ENCODE peak calls at places on chromosomes 16 and 17, in eight cellular contexts. One of them, this sample, is unnamed.

GRCh38 chr17:80647746-80648145 is 103.1 kb downstream of the RPTOR start:
- DNase-seq in testis: no peak
- DNase-seq in epithelial cell of esophagus: peak
- DNase-seq in GM12878: no peak
- DNase-seq in cardiac fibroblast: peak
- DNase-seq in RWPE2: no peak
- DNase-seq in uterus: no peak
- DNase-seq in pancreas: no peak
- DNase-seq in this sample: peak

GRCh38 chr17:76791053-76791980 is 53.4 kb downstream of the MFSD11 start:
- DNase-seq in GM12878: peak
- DNase-seq in pancreas: peak
- DNase-seq in RWPE2: no peak
- DNase-seq in uterus: peak
- DNase-seq in cardiac fibroblast: peak
- DNase-seq in testis: no peak
- DNase-seq in epithelial cell of esophagus: peak
- DNase-seq in this sample: peak

GRCh38 chr16:74724820-74725549 is 24.3 kb upstream of the MLKL start:
- DNase-seq in GM12878: no peak
- DNase-seq in cardiac fibroblast: peak
- DNase-seq in pancreas: peak
- DNase-seq in epithelial cell of esophagus: peak
- DNase-seq in uterus: no peak
- DNase-seq in RWPE2: no peak
- DNase-seq in testis: no peak
- DNase-seq in this sample: no peak

GRCh38 chr16:54750249-54750648 is 180.4 kb upstream of the IRX5 start:
- DNase-seq in pancreas: no peak
- DNase-seq in RWPE2: no peak
- DNase-seq in cardiac fibroblast: no peak
- DNase-seq in epithelial cell of esophagus: no peak
- DNase-seq in GM12878: no peak
- DNase-seq in testis: no peak
- DNase-seq in uterus: no peak
- DNase-seq in this sample: no peak

GRCh38 chr17:50033316-50033715 is 22.6 kb upstream of the ITGA3 start:
- DNase-seq in GM12878: no peak
- DNase-seq in testis: no peak
- DNase-seq in RWPE2: no peak
- DNase-seq in uterus: no peak
- DNase-seq in epithelial cell of esophagus: no peak
- DNase-seq in pancreas: no peak
- DNase-seq in cardiac fibroblast: peak
- DNase-seq in this sample: peak

GRCh38 chr17:28552201-28552999 is at the start of gene UNC119:
- DNase-seq in pancreas: peak
- DNase-seq in cardiac fibroblast: peak
- DNase-seq in epithelial cell of esophagus: peak
- DNase-seq in uterus: peak
- DNase-seq in GM12878: no peak
- DNase-seq in testis: peak
- DNase-seq in RWPE2: no peak
- DNase-seq in this sample: peak

GRCh38 chr17:59105852-59106462 is 723 bp downstream of the TRIM37 start:
- DNase-seq in cardiac fibroblast: peak
- DNase-seq in testis: peak
- DNase-seq in epithelial cell of esophagus: peak
- DNase-seq in RWPE2: peak
- DNase-seq in uterus: peak
- DNase-seq in pancreas: peak
- DNase-seq in GM12878: no peak
- DNase-seq in this sample: peak

GRCh38 chr17:74433421-74434121 is 1.7 kb downstream of the GPRC5C start:
- DNase-seq in GM12878: no peak
- DNase-seq in epithelial cell of esophagus: no peak
- DNase-seq in RWPE2: no peak
- DNase-seq in pancreas: peak
- DNase-seq in cardiac fibroblast: no peak
- DNase-seq in testis: no peak
- DNase-seq in uterus: no peak
- DNase-seq in this sample: no peak

GRCh38 chr17:58755577-58756245 is at the start of gene PPM1E:
- DNase-seq in uterus: peak
- DNase-seq in cardiac fibroblast: peak
- DNase-seq in RWPE2: peak
- DNase-seq in testis: peak
- DNase-seq in pancreas: peak
- DNase-seq in epithelial cell of esophagus: peak
- DNase-seq in GM12878: no peak
- DNase-seq in this sample: peak

GRCh38 chr16:50675686-50676610 is 5.2 kb downstream of the SNX20 start:
- DNase-seq in GM12878: no peak
- DNase-seq in testis: no peak
- DNase-seq in cardiac fibroblast: no peak
- DNase-seq in RWPE2: no peak
- DNase-seq in uterus: no peak
- DNase-seq in pancreas: no peak
- DNase-seq in epithelial cell of esophagus: peak
- DNase-seq in this sample: no peak

GRCh38 chr16:72300892-72301291 is 128.9 kb upstream of the PMFBP1 start:
- DNase-seq in epithelial cell of esophagus: no peak
- DNase-seq in cardiac fibroblast: no peak
- DNase-seq in pancreas: no peak
- DNase-seq in RWPE2: no peak
- DNase-seq in uterus: no peak
- DNase-seq in testis: no peak
- DNase-seq in GM12878: no peak
- DNase-seq in this sample: no peak

GRCh38 chr16:12291989-12292759 is 315.6 kb downstream of the SNX29 start:
- DNase-seq in uterus: no peak
- DNase-seq in pancreas: no peak
- DNase-seq in RWPE2: no peak
- DNase-seq in cardiac fibroblast: no peak
- DNase-seq in epithelial cell of esophagus: no peak
- DNase-seq in GM12878: no peak
- DNase-seq in testis: no peak
- DNase-seq in this sample: no peak

GRCh38 chr16:86060381-86061317 is 161.7 kb downstream of the IRF8 start:
- DNase-seq in cardiac fibroblast: no peak
- DNase-seq in GM12878: no peak
- DNase-seq in RWPE2: peak
- DNase-seq in uterus: no peak
- DNase-seq in testis: no peak
- DNase-seq in epithelial cell of esophagus: no peak
- DNase-seq in pancreas: no peak
- DNase-seq in this sample: no peak

GRCh38 chr17:48544356-48545021 is 420 bp downstream of the HOXB2 start:
- DNase-seq in cardiac fibroblast: peak
- DNase-seq in epithelial cell of esophagus: no peak
- DNase-seq in RWPE2: no peak
- DNase-seq in GM12878: no peak
- DNase-seq in testis: peak
- DNase-seq in uterus: peak
- DNase-seq in pancreas: peak
- DNase-seq in this sample: peak

GRCh38 chr17:64240261-64240740 is 22.8 kb downstream of the TEX2 start:
- DNase-seq in cardiac fibroblast: no peak
- DNase-seq in testis: no peak
- DNase-seq in RWPE2: no peak
- DNase-seq in uterus: no peak
- DNase-seq in GM12878: no peak
- DNase-seq in pancreas: no peak
- DNase-seq in epithelial cell of esophagus: no peak
- DNase-seq in this sample: no peak

GRCh38 chr17:46875849-46876352 is 24.5 kb downstream of the WNT9B start:
- DNase-seq in testis: no peak
- DNase-seq in uterus: no peak
- DNase-seq in epithelial cell of esophagus: no peak
- DNase-seq in cardiac fibroblast: no peak
- DNase-seq in pancreas: no peak
- DNase-seq in RWPE2: no peak
- DNase-seq in GM12878: no peak
- DNase-seq in this sample: no peak

GRCh38 chr17:1733759-1734158 is 8.9 kb upstream of the SERPINF2 start:
- DNase-seq in cardiac fibroblast: no peak
- DNase-seq in epithelial cell of esophagus: no peak
- DNase-seq in RWPE2: no peak
- DNase-seq in pancreas: no peak
- DNase-seq in testis: no peak
- DNase-seq in uterus: no peak
- DNase-seq in GM12878: no peak
- DNase-seq in this sample: no peak

GRCh38 chr17:732788-733720 is 658 bp downstream of the TLCD3A start:
- DNase-seq in cardiac fibroblast: peak
- DNase-seq in epithelial cell of esophagus: peak
- DNase-seq in pancreas: peak
- DNase-seq in testis: no peak
- DNase-seq in RWPE2: no peak
- DNase-seq in uterus: peak
- DNase-seq in GM12878: no peak
- DNase-seq in this sample: peak

GRCh38 chr16:14003119-14003570 is 68.0 kb upstream of the MRTFB start:
- DNase-seq in GM12878: no peak
- DNase-seq in pancreas: no peak
- DNase-seq in cardiac fibroblast: peak
- DNase-seq in testis: peak
- DNase-seq in uterus: peak
- DNase-seq in epithelial cell of esophagus: peak
- DNase-seq in RWPE2: no peak
- DNase-seq in this sample: peak

GRCh38 chr16:67248401-67249177 is at the start of gene SLC9A5:
- DNase-seq in pancreas: peak
- DNase-seq in cardiac fibroblast: no peak
- DNase-seq in testis: no peak
- DNase-seq in uterus: peak
- DNase-seq in epithelial cell of esophagus: peak
- DNase-seq in GM12878: no peak
- DNase-seq in RWPE2: no peak
- DNase-seq in this sample: no peak

GRCh38 chr16:57685633-57686032 is 9.0 kb upstream of the DRC7 start:
- DNase-seq in epithelial cell of esophagus: no peak
- DNase-seq in GM12878: no peak
- DNase-seq in pancreas: no peak
- DNase-seq in cardiac fibroblast: no peak
- DNase-seq in testis: no peak
- DNase-seq in uterus: no peak
- DNase-seq in RWPE2: no peak
- DNase-seq in this sample: no peak

GRCh38 chr16:73163238-73163795 is 115.4 kb upstream of the ZFHX3 start:
- DNase-seq in testis: no peak
- DNase-seq in uterus: no peak
- DNase-seq in RWPE2: no peak
- DNase-seq in pancreas: no peak
- DNase-seq in epithelial cell of esophagus: no peak
- DNase-seq in cardiac fibroblast: peak
- DNase-seq in GM12878: no peak
- DNase-seq in this sample: no peak

GRCh38 chr17:4533522-4534502 is 21.4 kb downstream of the MYBBP1A start:
- DNase-seq in cardiac fibroblast: no peak
- DNase-seq in uterus: no peak
- DNase-seq in RWPE2: no peak
- DNase-seq in epithelial cell of esophagus: no peak
- DNase-seq in pancreas: peak
- DNase-seq in GM12878: no peak
- DNase-seq in testis: no peak
- DNase-seq in this sample: no peak

DNA sequence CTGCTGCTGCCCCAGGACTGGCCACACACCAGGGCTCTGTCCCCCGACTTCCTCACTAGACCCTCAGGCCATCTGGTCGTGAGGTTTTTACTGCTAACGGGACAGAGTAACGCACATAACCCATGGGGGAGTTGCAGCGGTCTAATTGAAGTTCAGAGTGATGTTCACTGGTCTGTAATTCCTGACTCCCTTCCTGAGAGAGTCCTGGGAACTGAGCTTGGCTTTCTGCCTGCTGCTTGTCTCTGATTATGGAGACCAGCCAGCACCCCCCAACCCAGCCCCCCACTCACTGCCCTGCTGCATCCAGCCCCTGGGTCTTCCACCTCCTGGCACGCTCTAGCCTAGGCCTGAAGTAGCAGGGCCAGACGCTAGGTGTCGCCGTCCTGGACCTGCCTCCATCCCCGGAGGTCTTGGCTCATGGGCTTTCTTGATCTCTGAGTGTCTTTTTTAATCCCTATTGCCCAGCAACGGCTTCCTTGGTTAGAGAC is 192.9 kb downstream of the CCDC182 start:
- DNase-seq in epithelial cell of esophagus: peak
- DNase-seq in RWPE2: no peak
- DNase-seq in GM12878: no peak
- DNase-seq in cardiac fibroblast: peak
- DNase-seq in pancreas: no peak
- DNase-seq in testis: peak
- DNase-seq in uterus: peak
- DNase-seq in this sample: no peak
- H3K4me3 ChIP-seq in epithelial cell of esophagus: no peak
- H3K4me3 ChIP-seq in RWPE2: no peak
- H3K4me3 ChIP-seq in GM12878: no peak
- H3K4me3 ChIP-seq in cardiac fibroblast: no peak
- H3K4me3 ChIP-seq in pancreas: no peak
- H3K4me3 ChIP-seq in testis: no peak
- H3K4me3 ChIP-seq in uterus: no peak
- H3K4me3 ChIP-seq in this sample: no peak

DNA sequence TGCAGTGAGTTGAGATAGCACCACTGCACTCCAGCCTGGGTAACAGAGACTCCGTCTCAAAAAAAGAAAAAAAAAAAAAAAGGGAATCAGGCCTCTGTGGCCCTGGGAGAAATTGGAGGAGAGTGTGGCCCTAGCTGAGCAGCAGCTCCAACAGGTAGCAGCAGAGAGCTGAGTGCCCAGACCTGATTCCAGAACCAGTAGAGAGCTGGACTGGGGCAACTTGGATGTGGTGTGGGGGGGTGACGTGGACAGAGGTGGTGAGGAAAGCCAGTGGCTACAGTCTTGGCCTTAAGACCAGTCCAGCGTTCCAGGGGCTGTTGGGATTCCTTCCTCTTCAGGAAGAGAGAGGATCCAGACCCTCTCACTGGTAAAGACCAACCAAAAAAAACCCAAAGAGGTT is 1.7 kb downstream of the HSPB9 start:
- DNase-seq in uterus: no peak
- DNase-seq in cardiac fibroblast: no peak
- DNase-seq in RWPE2: no peak
- DNase-seq in testis: no peak
- DNase-seq in GM12878: no peak
- DNase-seq in pancreas: no peak
- DNase-seq in epithelial cell of esophagus: no peak
- DNase-seq in this sample: no peak
- TF ChIP-seq CTCF in uterus: no peak
- TF ChIP-seq CTCF in cardiac fibroblast: no peak
- TF ChIP-seq CTCF in RWPE2: no peak
- TF ChIP-seq CTCF in testis: no peak
- TF ChIP-seq CTCF in GM12878: no peak
- TF ChIP-seq CTCF in pancreas: no peak
- TF ChIP-seq CTCF in epithelial cell of esophagus: peak
- TF ChIP-seq CTCF in this sample: no peak

GRCh38 chr17:82678265-82678891 is 20.1 kb downstream of the RAB40B start:
- DNase-seq in epithelial cell of esophagus: no peak
- DNase-seq in GM12878: no peak
- DNase-seq in cardiac fibroblast: no peak
- DNase-seq in pancreas: no peak
- DNase-seq in testis: no peak
- DNase-seq in RWPE2: no peak
- DNase-seq in uterus: no peak
- DNase-seq in this sample: no peak
- H3K4me3 ChIP-seq in epithelial cell of esophagus: no peak
- H3K4me3 ChIP-seq in GM12878: no peak
- H3K4me3 ChIP-seq in cardiac fibroblast: no peak
- H3K4me3 ChIP-seq in pancreas: no peak
- H3K4me3 ChIP-seq in testis: no peak
- H3K4me3 ChIP-seq in RWPE2: no peak
- H3K4me3 ChIP-seq in uterus: no peak
- H3K4me3 ChIP-seq in this sample: no peak

GRCh38 chr17:32588982-32589381 is 102.2 kb downstream of the CDK5R1 start:
- DNase-seq in RWPE2: no peak
- DNase-seq in uterus: no peak
- DNase-seq in GM12878: no peak
- DNase-seq in pancreas: no peak
- DNase-seq in epithelial cell of esophagus: peak
- DNase-seq in cardiac fibroblast: no peak
- DNase-seq in testis: no peak
- DNase-seq in this sample: no peak
- TF ChIP-seq CTCF in RWPE2: peak
- TF ChIP-seq CTCF in uterus: no peak
- TF ChIP-seq CTCF in GM12878: peak
- TF ChIP-seq CTCF in pancreas: no peak
- TF ChIP-seq CTCF in epithelial cell of esophagus: peak
- TF ChIP-seq CTCF in cardiac fibroblast: peak
- TF ChIP-seq CTCF in testis: no peak
- TF ChIP-seq CTCF in this sample: no peak